ENCODE peak calls at places on chromosomes 6 and 20, in seven cellular contexts. O, H, K, Y, A, Q and L are unnamed samples.

GRCh38 chr6:100271625-100272024 is 193.1 kb downstream of the SIM1 start:
- DNase-seq in O (no peak), K (no peak), A (no peak), Y (no peak), H (no peak), Q (no peak), L (no peak)

GRCh38 chr6:161439093-161439492 is 165.2 kb upstream of the AGPAT4 start:
- DNase-seq in O (peak; percentile 95), Y (no peak), K (peak; percentile 95), H (peak; percentile 47), A (peak; percentile 81), Q (peak; percentile 63), L (no peak)

GRCh38 chr6:101783287-101783686 is 389.8 kb downstream of the GRIK2 start:
- DNase-seq in Q (no peak), O (no peak), Y (no peak), A (no peak), H (no peak), K (no peak), L (no peak)

GRCh38 chr20:38870733-38871559 is 55.3 kb upstream of the FAM83D start:
- DNase-seq in H (peak; percentile 49), A (no peak), O (peak; percentile 62), Y (no peak), Q (no peak), K (no peak), L (no peak)

GRCh38 chr6:142845143-142845571 is 99.8 kb downstream of the HIVEP2 start:
- DNase-seq in K (no peak), Q (no peak), A (no peak), O (no peak), H (no peak), Y (no peak), L (no peak)

GRCh38 chr6:126176266-126176665 is 163.6 kb upstream of the CENPW start:
- DNase-seq in O (peak; percentile 46), A (no peak), Q (no peak), Y (no peak), K (peak; percentile 50), H (no peak), L (no peak)

GRCh38 chr6:86825436-86825835 is 111.9 kb upstream of the HTR1E start:
- DNase-seq in H (no peak), O (no peak), K (no peak), Q (no peak), A (no peak), Y (no peak), L (no peak)

GRCh38 chr6:81480139-81480538 is 272.3 kb downstream of the TENT5A start:
- DNase-seq in O (no peak), Y (no peak), H (no peak), A (no peak), Q (no peak), K (no peak), L (no peak)

GRCh38 chr6:27126046-27126814 is 121.3 kb upstream of the PRSS16 start:
- DNase-seq in A (no peak), K (no peak), Q (no peak), H (no peak), O (no peak), Y (no peak), L (no peak)

GRCh38 chr6:3026811-3027626 is 27.3 kb downstream of the NQO2 start:
- DNase-seq in Q (no peak), A (no peak), O (no peak), K (peak; percentile 21), Y (no peak), H (no peak), L (no peak)

GRCh38 chr20:52959125-52959524 is 13.0 kb upstream of the TSHZ2 start:
- DNase-seq in K (peak; percentile 35), Q (no peak), A (peak; percentile 31), Y (no peak), H (no peak), O (peak; percentile 27), L (no peak)

GRCh38 chr6:123806561-123806960 is 2.9 kb downstream of the NKAIN2 start:
- DNase-seq in Q (no peak), O (no peak), A (no peak), Y (no peak), H (no peak), K (no peak), L (no peak)

GRCh38 chr6:91669154-91669903 is 1082.5 kb upstream of the MAP3K7 start:
- DNase-seq in O (peak; percentile 97), K (no peak), H (no peak), Y (no peak), A (no peak), Q (no peak), L (no peak)

GRCh38 chr6:131948221-131948661 is 2.9 kb downstream of the CCN2 start:
- DNase-seq in K (peak; percentile 59), Y (no peak), O (no peak), H (no peak), Q (no peak), A (peak; percentile 74), L (no peak)

GRCh38 chr6:28281288-28282064 is at the start of gene PGBD1:
- DNase-seq in Y (peak; percentile 66), H (peak; percentile 36), A (peak; percentile 66), Q (peak; percentile 61), O (peak; percentile 87), K (peak; percentile 85), L (peak; percentile 60)

GRCh38 chr6:155380666-155381332 is 66.5 kb upstream of the TFB1M start:
- DNase-seq in O (no peak), A (no peak), H (no peak), Q (no peak), Y (no peak), K (no peak), L (no peak)

GRCh38 chr20:31833130-31833930 is 12.1 kb downstream of the FOXS1 start:
- DNase-seq in K (peak; percentile 60), Y (peak; percentile 63), O (peak; percentile 98), H (peak; percentile 90), Q (no peak), A (peak; percentile 83), L (peak; percentile 78)

GRCh38 chr20:24444531-24445190 is 24.8 kb upstream of the SYNDIG1 start:
- DNase-seq in H (no peak), Q (no peak), Y (no peak), A (no peak), O (no peak), K (no peak), L (no peak)

GRCh38 chr6:131015630-131016263 is 47.3 kb downstream of the EPB41L2 start:
- DNase-seq in H (no peak), O (no peak), Y (no peak), Q (no peak), A (peak; percentile 25), K (peak; percentile 78), L (no peak)

GRCh38 chr20:35734374-35734773 is 7.7 kb downstream of the RBM39 start:
- DNase-seq in H (no peak), Y (no peak), A (no peak), Q (no peak), K (no peak), O (no peak), L (no peak)
- H3K4me1 ChIP-seq in H (peaks cover 75% of the 10 kb centered on the region), Y (no peaks in the 10 kb centered on the region), A (no peaks in the 10 kb centered on the region), Q (peaks cover 42% of the 10 kb centered on the region), K (peaks cover 10% of the 10 kb centered on the region), O (peaks cover 7% of the 10 kb centered on the region), L (no peaks in the 10 kb centered on the region)

GRCh38 chr6:64103480-64103879 is 467.9 kb downstream of the PHF3 start:
- DNase-seq in A (no peak), H (no peak), Y (no peak), K (no peak), Q (no peak), O (no peak), L (no peak)

GRCh38 chr6:64104051-64104450 is 468.4 kb downstream of the PHF3 start:
- DNase-seq in A (no peak), H (no peak), K (no peak), Q (no peak), Y (no peak), O (no peak), L (no peak)

GRCh38 chr6:64100702-64101101 is 465.1 kb downstream of the PHF3 start:
- DNase-seq in O (peak; percentile 1), A (no peak), Q (no peak), K (no peak), H (no peak), Y (no peak), L (no peak)
- H3K4me3 ChIP-seq in O (no peak overlapping the region), A (no peak overlapping the region), Q (no peak overlapping the region), K (no peak overlapping the region), H (no peak overlapping the region), Y (no peak overlapping the region), L (no peak overlapping the region)

GRCh38 chr20:63031251-63032014 is 24.7 kb upstream of the BHLHE23 start:
- DNase-seq in Q (no peak), K (no peak), O (no peak), A (no peak), H (no peak), Y (no peak), L (no peak)

GRCh38 chr20:63028461-63028921 is 21.7 kb upstream of the BHLHE23 start:
- DNase-seq in K (no peak), O (no peak), A (no peak), Q (no peak), Y (no peak), H (no peak), L (no peak)

GRCh38 chr20:63032026-63032800 is 25.4 kb upstream of the BHLHE23 start:
- DNase-seq in Y (no peak), A (no peak), Q (no peak), H (no peak), O (no peak), K (no peak), L (no peak)

GRCh38 chr20:63027425-63028389 is 20.9 kb upstream of the BHLHE23 start:
- DNase-seq in O (no peak), Q (no peak), H (peak; percentile 58), Y (no peak), K (no peak), A (no peak), L (no peak)

DNA sequence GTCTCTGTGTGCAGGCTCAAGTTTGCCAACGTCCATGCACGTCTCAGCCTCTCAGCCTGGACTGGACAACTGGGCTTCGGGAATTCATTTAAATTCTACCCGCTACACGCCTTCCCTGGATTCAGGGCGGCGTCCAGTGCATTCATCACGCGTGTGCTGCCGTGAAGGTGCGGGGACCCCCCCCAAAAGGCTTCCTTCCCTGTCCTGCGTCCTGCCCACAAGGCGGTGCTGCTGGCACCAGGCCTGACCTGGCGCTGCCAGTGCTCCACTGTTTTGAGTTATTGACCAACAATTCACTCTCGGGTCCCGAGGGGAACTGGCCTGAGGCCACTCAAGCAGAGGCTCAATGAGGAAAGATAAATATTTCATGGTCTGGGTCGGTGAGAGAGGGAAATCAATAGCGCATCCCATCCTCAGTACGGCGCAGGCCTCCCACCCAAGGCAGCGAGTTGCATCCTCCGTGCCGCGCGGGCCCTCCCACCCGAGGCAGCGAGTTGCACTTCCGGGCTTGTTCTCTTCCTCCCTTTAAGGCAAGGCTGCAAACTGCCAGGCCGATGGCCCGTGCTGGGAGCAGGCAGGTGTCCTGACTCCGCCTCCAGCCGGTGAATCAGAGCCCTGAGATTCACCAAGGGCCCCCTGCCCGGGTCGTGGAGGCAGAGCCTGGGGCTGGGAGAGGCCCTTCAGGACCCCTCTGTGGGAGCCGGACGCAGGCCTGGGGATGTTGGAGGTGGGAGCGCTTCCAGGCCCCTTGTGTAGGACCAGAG is 22.8 kb upstream of the BHLHE23 start:
- DNase-seq in A (no peak), Q (no peak), H (no peak), K (no peak), Y (no peak), O (no peak), L (no peak)
- H3K4me1 ChIP-seq in A (peaks cover 8% of the 10 kb centered on the region), Q (no peaks in the 10 kb centered on the region), H (peaks cover 2% of the 10 kb centered on the region), K (no peaks in the 10 kb centered on the region), Y (peaks cover 27% of the 10 kb centered on the region), O (no peaks in the 10 kb centered on the region), L (peaks cover 8% of the 10 kb centered on the region)

DNA sequence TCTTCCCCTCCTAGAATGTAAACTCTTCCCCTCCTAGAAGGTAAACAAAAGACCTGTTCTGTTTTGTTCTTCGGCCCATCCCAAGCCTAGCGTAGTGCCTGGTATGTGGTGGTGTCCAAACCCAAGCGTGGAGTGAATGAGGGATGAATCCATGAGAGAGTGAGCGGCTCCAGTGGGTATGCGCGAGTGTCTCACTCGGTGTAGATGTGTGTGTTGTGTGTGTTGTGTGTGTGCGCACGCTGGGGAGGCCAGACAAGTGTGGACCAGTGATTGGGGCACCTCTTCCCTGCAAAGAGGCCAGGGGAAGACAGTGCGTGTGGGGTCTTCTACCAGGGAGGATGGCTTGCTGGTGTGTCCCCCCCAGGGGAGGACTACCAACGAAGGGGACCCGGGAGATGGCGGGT is 392 bp upstream of the SLC2A10 start:
- DNase-seq in K (no peak), Q (no peak), H (no peak), A (peak; percentile 12), Y (no peak), O (no peak), L (no peak)
- H3K4me3 ChIP-seq in K (peak overlapping the region; percentile 39), Q (no peak overlapping the region), H (no peak overlapping the region), A (peak overlapping the region; percentile 69), Y (peak overlapping the region; percentile 65), O (peak overlapping the region; percentile 63), L (peak overlapping the region; percentile 65)